ENCODE peak calls at places on chromosome 6, in four cellular contexts. T, P, A and G are unnamed samples.

GRCh38 chr6:136604928-136605485 is 54.8 kb upstream of the MAP7 start:
- DNase-seq in T (no peak), P (no peak), A (no peak), G (no peak)

GRCh38 chr6:116379764-116380163 is 9.0 kb downstream of the DSE start:
- DNase-seq in T (no peak), P (no peak), A (no peak), G (no peak)

GRCh38 chr6:105691971-105692370 is 289.1 kb upstream of the PREP start:
- DNase-seq in T (no peak), P (no peak), A (no peak), G (no peak)

GRCh38 chr6:70136996-70137395 is 165.9 kb downstream of the COL9A1 start:
- DNase-seq in T (no peak), P (no peak), A (no peak), G (no peak)

GRCh38 chr6:153814136-153814535 is 224.9 kb upstream of the OPRM1 start:
- DNase-seq in T (no peak), P (no peak), A (no peak), G (no peak)

GRCh38 chr6:166739655-166740318 is 112.7 kb upstream of the RPS6KA2 start:
- DNase-seq in T (no peak), P (no peak), A (no peak), G (no peak)

GRCh38 chr6:24566020-24566752 is 71.4 kb downstream of the ALDH5A1 start:
- DNase-seq in T (no peak), P (no peak), A (no peak), G (no peak)

GRCh38 chr6:104526383-104526782 is 333.3 kb downstream of the HACE1 start:
- DNase-seq in T (no peak), P (no peak), A (no peak), G (no peak)

GRCh38 chr6:44257753-44258324 is 511 bp upstream of the SLC35B2 start:
- DNase-seq in T (no peak), P (no peak), A (no peak), G (no peak)

GRCh38 chr6:11413728-11414127 is 123.8 kb upstream of the TMEM170B start:
- DNase-seq in T (no peak), P (no peak), A (peak), G (no peak)

GRCh38 chr6:84872996-84873395 is 108.6 kb upstream of the TBX18 start:
- DNase-seq in T (no peak), P (no peak), A (no peak), G (no peak)

GRCh38 chr6:84549912-84550311 is 214.5 kb downstream of the TBX18 start:
- DNase-seq in T (no peak), P (no peak), A (no peak), G (no peak)

GRCh38 chr6:119966484-119966883 is 616.9 kb upstream of the MAN1A1 start:
- DNase-seq in T (no peak), P (peak), A (no peak), G (no peak)

GRCh38 chr6:105879902-105880547 is 206.1 kb upstream of the PRDM1 start:
- DNase-seq in T (no peak), P (no peak), A (no peak), G (no peak)

GRCh38 chr6:25005010-25005409 is 69.2 kb upstream of the RIPOR2 start:
- DNase-seq in T (no peak), P (no peak), A (no peak), G (peak)

GRCh38 chr6:53725791-53726575 is 60.4 kb upstream of the KLHL31 start:
- DNase-seq in T (peak), P (peak), A (no peak), G (peak)
- H3K4me3 ChIP-seq in T (no peak), P (no peak), A (no peak), G (no peak)

GRCh38 chr6:144559865-144560603 is 274.9 kb downstream of the UTRN start:
- DNase-seq in T (no peak), P (no peak), A (peak), G (no peak)
- H3K4me3 ChIP-seq in T (no peak), P (peak), A (no peak), G (no peak)

GRCh38 chr6:110329729-110330436 is 28.3 kb downstream of the METTL24 start:
- DNase-seq in T (peak), P (no peak), A (no peak), G (no peak)
- H3K4me3 ChIP-seq in T (peak), P (no peak), A (no peak), G (no peak)

GRCh38 chr6:117597755-117598154 is 4.6 kb downstream of the GOPC start:
- DNase-seq in T (no peak), P (no peak), A (no peak), G (no peak)

GRCh38 chr6:117601811-117602150 is 530 bp downstream of the GOPC start:
- DNase-seq in T (peak), P (no peak), A (no peak), G (no peak)

GRCh38 chr6:117602151-117602898 is at the start of gene GOPC:
- DNase-seq in T (peak), P (peak), A (peak), G (peak)

GRCh38 chr6:117602899-117603588 is 733 bp upstream of the GOPC start:
- DNase-seq in T (no peak), P (no peak), A (no peak), G (no peak)

GRCh38 chr6:117600008-117600743 is 2.1 kb downstream of the GOPC start:
- DNase-seq in T (no peak), P (no peak), A (no peak), G (no peak)
- H3K4me3 ChIP-seq in T (no peak), P (peak), A (peak), G (no peak)

GRCh38 chr6:12962995-12963394 is 246.4 kb downstream of the PHACTR1 start:
- DNase-seq in T (no peak), P (no peak), A (no peak), G (no peak)
- H3K4me3 ChIP-seq in T (no peak), P (no peak), A (no peak), G (no peak)

DNA sequence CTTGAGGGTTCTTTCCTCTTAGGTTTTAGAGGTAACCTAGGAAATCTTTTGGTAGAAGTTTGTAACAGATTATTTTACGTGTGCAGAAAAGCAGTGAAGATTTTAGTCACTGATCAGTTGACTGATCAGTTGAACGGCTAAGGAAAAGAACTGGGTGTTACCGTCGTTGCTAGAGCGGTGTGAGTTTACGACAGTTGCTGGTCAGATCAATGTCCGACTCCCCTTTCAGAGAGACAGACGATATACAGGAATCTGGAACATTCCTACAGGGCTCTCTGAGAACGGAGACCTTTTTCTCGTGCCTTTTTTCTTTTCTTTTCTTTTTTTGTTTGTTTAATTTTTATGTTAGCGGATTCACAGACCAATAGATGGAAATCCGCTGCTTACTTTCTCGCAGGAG is 132.1 kb upstream of the ZNF184 start:
- DNase-seq in T (no peak), P (no peak), A (no peak), G (no peak)
- H3K4me3 ChIP-seq in T (no peak), P (peak), A (peak), G (no peak)